ENCODE peak calls at places on chromosomes 5 and 9, in four cellular contexts. F, Z, V and C are unnamed samples.

GRCh38 chr9:73816905-73817304 is 665.2 kb downstream of the ANXA1 start:
- DNase-seq in F (no peak), Z (no peak), V (no peak), C (no peak)

GRCh38 chr9:134206317-134207300 is 42.2 kb upstream of the RNU6ATAC start:
- DNase-seq in F (no peak), Z (peak), V (no peak), C (peak)

GRCh38 chr5:139395844-139396640 is 1.1 kb upstream of the PROB1 start:
- DNase-seq in F (peak), Z (peak), V (no peak), C (no peak)

GRCh38 chr9:89433826-89434225 is 64.1 kb downstream of the SEMA4D start:
- DNase-seq in F (peak), Z (no peak), V (peak), C (no peak)

GRCh38 chr9:116475201-116475600 is 211.9 kb upstream of the TRIM32 start:
- DNase-seq in F (no peak), Z (no peak), V (peak), C (no peak)

GRCh38 chr5:96198673-96199072 is 234.4 kb downstream of the PCSK1 start:
- DNase-seq in F (no peak), Z (no peak), V (peak), C (no peak)

GRCh38 chr9:133492061-133493021 is 13.4 kb upstream of the SLC2A6 start:
- DNase-seq in F (no peak), Z (no peak), V (no peak), C (no peak)

GRCh38 chr5:169354921-169355320 is 54.0 kb upstream of the SLIT3 start:
- DNase-seq in F (no peak), Z (no peak), V (no peak), C (no peak)

GRCh38 chr5:93076096-93076495 is 504.9 kb downstream of the NR2F1-AS1 start:
- DNase-seq in F (no peak), Z (no peak), V (no peak), C (no peak)

GRCh38 chr5:139914218-139914807 is 118.7 kb downstream of the PSD2 start:
- DNase-seq in F (peak), Z (no peak), V (no peak), C (no peak)

GRCh38 chr5:121691478-121691877 is 160.2 kb upstream of the FTMT start:
- DNase-seq in F (peak), Z (no peak), V (peak), C (no peak)

GRCh38 chr9:125514468-125514867 is 192.5 kb downstream of the MAPKAP1 start:
- DNase-seq in F (no peak), Z (no peak), V (no peak), C (no peak)

GRCh38 chr5:1033178-1033577 is 24.6 kb downstream of the NKD2 start:
- DNase-seq in F (no peak), Z (no peak), V (no peak), C (no peak)

GRCh38 chr5:65394078-65394477 is 87.6 kb downstream of the ADAMTS6 start:
- DNase-seq in F (peak), Z (no peak), V (peak), C (no peak)

GRCh38 chr9:135214054-135214640 is 126.7 kb downstream of the OLFM1 start:
- DNase-seq in F (no peak), Z (no peak), V (no peak), C (no peak)

GRCh38 chr5:164475339-164475977 is 970.0 kb downstream of the MAT2B start:
- DNase-seq in F (peak), Z (peak), V (peak), C (peak)

GRCh38 chr9:88947581-88948573 is 43.4 kb upstream of the S1PR3 start:
- DNase-seq in F (no peak), Z (no peak), V (peak), C (no peak)

GRCh38 chr5:73591102-73591695 is 25.7 kb downstream of the UTP15 start:
- DNase-seq in F (peak), Z (peak), V (peak), C (peak)

GRCh38 chr5:178450121-178450631 is 140.0 kb downstream of the COL23A1 start:
- DNase-seq in F (no peak), Z (no peak), V (no peak), C (no peak)

GRCh38 chr5:61280766-61281427 is 51.2 kb upstream of the ZSWIM6 start:
- DNase-seq in F (peak), Z (no peak), V (no peak), C (no peak)

GRCh38 chr9:73022353-73022752 is 69.5 kb upstream of the ALDH1A1 start:
- DNase-seq in F (no peak), Z (no peak), V (no peak), C (no peak)

GRCh38 chr9:98973546-98973921 is 29.8 kb downstream of the COL15A1 start:
- DNase-seq in F (no peak), Z (no peak), V (no peak), C (no peak)

GRCh38 chr5:151092750-151093149 is 11.9 kb upstream of the TNIP1 start:
- DNase-seq in F (peak), Z (no peak), V (peak), C (no peak)

GRCh38 chr5:100902406-100903035 is 561 bp downstream of the ST8SIA4 start:
- DNase-seq in F (peak), Z (no peak), V (peak), C (no peak)

GRCh38 chr5:124021066-124021641 is 509.2 kb downstream of the CSNK1G3 start:
- DNase-seq in F (no peak), Z (no peak), V (no peak), C (no peak)

GRCh38 chr5:72921103-72921502 is 34.7 kb upstream of the FCHO2 start:
- DNase-seq in F (no peak), Z (no peak), V (no peak), C (no peak)

GRCh38 chr5:15502208-15502607 is 2.2 kb downstream of the FBXL7 start:
- DNase-seq in F (no peak), Z (no peak), V (peak), C (no peak)

GRCh38 chr9:90770339-90770738 is 31.3 kb upstream of the SYK start:
- DNase-seq in F (no peak), Z (peak), V (no peak), C (peak)

GRCh38 chr9:69122391-69123141 is 51.5 kb upstream of the TJP2 start:
- DNase-seq in F (peak), Z (no peak), V (peak), C (no peak)

GRCh38 chr9:95094002-95094401 is 223.5 kb downstream of the FANCC start:
- DNase-seq in F (no peak), Z (no peak), V (no peak), C (no peak)

GRCh38 chr9:95091971-95092320 is 225.6 kb downstream of the FANCC start:
- DNase-seq in F (no peak), Z (no peak), V (peak), C (no peak)

GRCh38 chr9:95090871-95091573 is 226.5 kb downstream of the FANCC start:
- DNase-seq in F (no peak), Z (no peak), V (no peak), C (no peak)

GRCh38 chr9:95091574-95091970 is 225.9 kb downstream of the FANCC start:
- DNase-seq in F (no peak), Z (no peak), V (no peak), C (no peak)

GRCh38 chr9:95092321-95093072 is 225.0 kb downstream of the FANCC start:
- DNase-seq in F (peak), Z (no peak), V (peak), C (no peak)
- TF ChIP-seq CTCF in F (no peak), Z (no peak), V (no peak), C (no peak)

GRCh38 chr9:5976668-5977397 is 38.6 kb downstream of the RANBP6 start:
- DNase-seq in F (peak), Z (peak), V (peak), C (peak)
- TF ChIP-seq CTCF in F (no peak), Z (peak), V (no peak), C (peak)

GRCh38 chr9:83231039-83231438 is 168.1 kb upstream of the RASEF start:
- DNase-seq in F (peak), Z (no peak), V (no peak), C (no peak)
- TF ChIP-seq CTCF in F (peak), Z (no peak), V (peak), C (no peak)

GRCh38 chr5:37902323-37902722 is 62.5 kb upstream of the GDNF start:
- DNase-seq in F (no peak), Z (no peak), V (no peak), C (no peak)

GRCh38 chr5:37905230-37905629 is 65.4 kb upstream of the GDNF start:
- DNase-seq in F (no peak), Z (no peak), V (no peak), C (no peak)

GRCh38 chr5:37896159-37896558 is 56.3 kb upstream of the GDNF start:
- DNase-seq in F (no peak), Z (no peak), V (no peak), C (no peak)

GRCh38 chr5:37899037-37899436 is 59.2 kb upstream of the GDNF start:
- DNase-seq in F (no peak), Z (no peak), V (no peak), C (no peak)

DNA sequence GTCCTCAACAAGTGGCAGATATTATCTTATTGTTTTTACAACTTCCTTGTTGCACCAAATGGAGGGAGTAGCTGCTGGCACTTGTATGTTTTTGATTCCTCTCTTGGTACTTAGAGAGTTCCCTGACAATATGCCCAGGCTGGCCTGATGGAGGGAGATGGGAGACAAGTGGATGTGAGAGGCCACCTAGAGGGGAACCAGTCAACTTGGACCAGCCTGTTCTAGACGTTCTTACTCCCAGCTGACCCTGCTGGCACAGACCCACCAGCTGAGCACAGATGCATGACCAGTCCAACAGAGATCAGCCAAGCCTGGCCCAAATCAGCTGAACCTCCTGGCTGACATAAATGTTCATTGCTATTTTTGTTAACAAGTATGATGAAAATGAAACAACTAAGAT is 60.9 kb upstream of the GDNF start:
- DNase-seq in F (peak), Z (no peak), V (peak), C (no peak)
- TF ChIP-seq CTCF in F (no peak), Z (no peak), V (no peak), C (no peak)

GRCh38 chr9:34124103-34124502 is 2.4 kb downstream of the DCAF12 start:
- DNase-seq in F (peak), Z (no peak), V (no peak), C (no peak)
- TF ChIP-seq CTCF in F (no peak), Z (no peak), V (no peak), C (no peak)